ENCODE peak calls at places on chromosomes 6 and 20, in eight cellular contexts. Q is NCI-H510A treated with DMSO at 0.1 percent for 48 hours; V is DMS153; M is adrenal gland; K is stimulated activated CD8-positive, alpha-beta memory T cell treated with anti-CD3 and anti-CD28 coated beads, Interleukin-15, amount 100 ng/mL, for 4 hours; A is thoracic aorta; B is SW480; L is stimulated activated CD4-positive, alpha-beta T cell treated with anti-CD3 and anti-CD28 coated beads, Interleukin-12 subunit alpha, Interleukin-12 subunit beta, amount 100 ng/mL, for 48 hours. F is an unnamed sample.

GRCh38 chr20:19935842-19936241 is 81.3 kb upstream of the NAA20 start:
- DNase-seq in Q (peak), V (peak), M (no peak), K (no peak), A (no peak), B (no peak), L (no peak), F (peak)

GRCh38 chr6:25844518-25844917 is 12.7 kb upstream of the SLC17A1 start:
- DNase-seq in Q (no peak), V (no peak), M (no peak), K (no peak), A (no peak), B (no peak), L (no peak), F (no peak)

GRCh38 chr20:59603727-59604608 is at the start of gene PHACTR3:
- DNase-seq in Q (no peak), V (no peak), M (no peak), K (no peak), A (no peak), B (no peak), L (no peak), F (no peak)

GRCh38 chr6:43803783-43804549 is 34.0 kb downstream of the VEGFA start:
- DNase-seq in Q (no peak), V (no peak), M (no peak), K (no peak), A (no peak), B (peak), L (no peak), F (peak)

GRCh38 chr20:5400164-5400762 is 83.5 kb upstream of the PROKR2 start:
- DNase-seq in Q (no peak), V (no peak), M (peak), K (no peak), A (no peak), B (peak), L (no peak), F (no peak)

GRCh38 chr20:2693286-2693995 is 861 bp downstream of the EBF4 start:
- DNase-seq in Q (peak), V (no peak), M (peak), K (peak), A (no peak), B (no peak), L (no peak), F (peak)

GRCh38 chr6:161618816-161619454 is 345.1 kb upstream of the AGPAT4 start:
- DNase-seq in Q (peak), V (peak), M (peak), K (no peak), A (no peak), B (peak), L (no peak), F (no peak)

GRCh38 chr20:41567615-41568014 is 50.6 kb downstream of the CHD6 start:
- DNase-seq in Q (no peak), V (no peak), M (no peak), K (no peak), A (no peak), B (no peak), L (no peak), F (no peak)

GRCh38 chr6:152318278-152318677 is 318.9 kb downstream of the SYNE1 start:
- DNase-seq in Q (no peak), V (no peak), M (no peak), K (no peak), A (no peak), B (no peak), L (no peak), F (no peak)

GRCh38 chr6:11248974-11249761 is 16.7 kb upstream of the NEDD9 start:
- DNase-seq in Q (no peak), V (no peak), M (no peak), K (no peak), A (no peak), B (no peak), L (no peak), F (no peak)

GRCh38 chr6:54722328-54722727 is 124.2 kb upstream of the FAM83B start:
- DNase-seq in Q (no peak), V (no peak), M (no peak), K (no peak), A (no peak), B (no peak), L (no peak), F (no peak)

GRCh38 chr6:139474145-139475108 is 100.0 kb upstream of the CITED2 start:
- DNase-seq in Q (no peak), V (no peak), M (peak), K (no peak), A (no peak), B (no peak), L (no peak), F (peak)

GRCh38 chr20:58236612-58237317 is 8.3 kb upstream of the ANKRD60 start:
- DNase-seq in Q (peak), V (peak), M (peak), K (peak), A (peak), B (peak), L (peak), F (peak)

GRCh38 chr20:7935027-7935551 is 5.2 kb downstream of the HAO1 start:
- DNase-seq in Q (no peak), V (no peak), M (no peak), K (no peak), A (no peak), B (no peak), L (no peak), F (no peak)

GRCh38 chr6:157982580-157983438 is 1.1 kb downstream of the SYNJ2 start:
- DNase-seq in Q (peak), V (no peak), M (no peak), K (no peak), A (no peak), B (peak), L (no peak), F (peak)

GRCh38 chr6:170167657-170168159 is 123.2 kb downstream of the DLL1 start:
- DNase-seq in Q (no peak), V (no peak), M (no peak), K (no peak), A (no peak), B (no peak), L (no peak), F (no peak)

GRCh38 chr20:53642196-53643030 is 48.8 kb upstream of the ZNF217 start:
- DNase-seq in Q (no peak), V (peak), M (peak), K (no peak), A (no peak), B (peak), L (peak), F (peak)

GRCh38 chr6:56292505-56293181 is 45.3 kb upstream of the COL21A1 start:
- DNase-seq in Q (peak), V (peak), M (peak), K (no peak), A (no peak), B (peak), L (no peak), F (peak)

GRCh38 chr6:17470953-17471335 is 77.5 kb downstream of the CAP2 start:
- DNase-seq in Q (no peak), V (no peak), M (no peak), K (no peak), A (no peak), B (no peak), L (no peak), F (no peak)

GRCh38 chr6:56517155-56517745 is 125.4 kb downstream of the DST start:
- DNase-seq in Q (peak), V (no peak), M (no peak), K (no peak), A (no peak), B (no peak), L (no peak), F (no peak)

GRCh38 chr20:3314391-3314790 is 75.4 kb upstream of the SLC4A11 start:
- DNase-seq in Q (no peak), V (no peak), M (no peak), K (no peak), A (no peak), B (no peak), L (no peak), F (no peak)

GRCh38 chr20:57006411-57007170 is 259.9 kb downstream of the BMP7 start:
- DNase-seq in Q (no peak), V (no peak), M (no peak), K (no peak), A (no peak), B (peak), L (no peak), F (no peak)

GRCh38 chr6:90663873-90664272 is 77.0 kb upstream of the MAP3K7 start:
- DNase-seq in Q (no peak), V (no peak), M (no peak), K (no peak), A (no peak), B (peak), L (no peak), F (no peak)

GRCh38 chr20:49888341-49889244 is 26.7 kb downstream of the SPATA2 start:
- DNase-seq in Q (peak), V (no peak), M (no peak), K (peak), A (no peak), B (peak), L (peak), F (peak)

GRCh38 chr20:41180599-41181333 is 43.4 kb downstream of the PLCG1 start:
- DNase-seq in Q (no peak), V (no peak), M (peak), K (no peak), A (no peak), B (no peak), L (no peak), F (no peak)

GRCh38 chr6:20652691-20653479 is 118.6 kb downstream of the CDKAL1 start:
- DNase-seq in Q (no peak), V (no peak), M (no peak), K (no peak), A (no peak), B (no peak), L (no peak), F (no peak)

GRCh38 chr20:41293269-41294037 is 24.1 kb downstream of the ZHX3 start:
- DNase-seq in Q (no peak), V (no peak), M (no peak), K (no peak), A (no peak), B (no peak), L (no peak), F (no peak)

GRCh38 chr6:16403831-16404230 is 165.4 kb downstream of the GMPR start:
- DNase-seq in Q (no peak), V (no peak), M (no peak), K (no peak), A (no peak), B (peak), L (no peak), F (no peak)

GRCh38 chr20:37681384-37681977 is 12.3 kb upstream of the CTNNBL1 start:
- DNase-seq in Q (no peak), V (no peak), M (no peak), K (no peak), A (no peak), B (no peak), L (no peak), F (no peak)

GRCh38 chr6:12717356-12717755 is 789 bp downstream of the PHACTR1 start:
- DNase-seq in Q (no peak), V (no peak), M (no peak), K (no peak), A (no peak), B (no peak), L (no peak), F (no peak)

GRCh38 chr6:4188801-4189200 is 53.4 kb upstream of the ECI2 start:
- DNase-seq in Q (peak), V (no peak), M (no peak), K (no peak), A (no peak), B (no peak), L (no peak), F (no peak)

GRCh38 chr6:15623282-15624116 is 39.3 kb downstream of the DTNBP1 start:
- DNase-seq in Q (peak), V (no peak), M (no peak), K (no peak), A (no peak), B (peak), L (no peak), F (no peak)

GRCh38 chr20:37577972-37578371 is 50.3 kb upstream of the BLCAP start:
- DNase-seq in Q (no peak), V (no peak), M (no peak), K (no peak), A (no peak), B (no peak), L (no peak), F (no peak)

GRCh38 chr6:149995971-149996370 is 29.4 kb downstream of the RAET1L start:
- DNase-seq in Q (no peak), V (no peak), M (no peak), K (no peak), A (no peak), B (no peak), L (no peak), F (no peak)

GRCh38 chr20:18781509-18781908 is 32.1 kb upstream of the SCP2D1 start:
- DNase-seq in Q (no peak), V (no peak), M (no peak), K (no peak), A (no peak), B (no peak), L (no peak), F (no peak)

GRCh38 chr20:44247676-44248419 is 740 bp downstream of the GDAP1L1 start:
- DNase-seq in Q (no peak), V (no peak), M (peak), K (no peak), A (no peak), B (no peak), L (no peak), F (no peak)

GRCh38 chr6:43669922-43670622 is 17.5 kb downstream of the MRPS18A start:
- DNase-seq in Q (peak), V (peak), M (no peak), K (no peak), A (no peak), B (no peak), L (peak), F (no peak)

GRCh38 chr6:158519354-158519753 is 40.5 kb upstream of the TMEM181 start:
- DNase-seq in Q (no peak), V (no peak), M (no peak), K (no peak), A (no peak), B (no peak), L (no peak), F (no peak)

F was measured in transverse colon.